ENCODE peak calls at places on chromosomes 5 and 9, in five cellular contexts. C is CD4-positive, alpha-beta T cell; D is mammary epithelial cell; K is thyroid gland; I is pancreas. S is an unnamed sample.

GRCh38 chr5:67547682-67548081 is 351.1 kb upstream of the CD180 start:
- DNase-seq in C (no peak), D (no peak), K (no peak), I (no peak), S (no peak)

GRCh38 chr5:10124287-10124686 is 125.4 kb downstream of the ATPSCKMT start:
- DNase-seq in C (no peak), D (no peak), K (no peak), I (no peak), S (no peak)

GRCh38 chr9:136847827-136848392 is 1.3 kb upstream of the PHPT1 start:
- DNase-seq in C (peak; percentile 45), D (peak; percentile 77), K (peak; percentile 89), I (peak; percentile 91), S (peak; percentile 83)

GRCh38 chr9:22117511-22118388 is 108.6 kb upstream of the CDKN2B start:
- DNase-seq in C (no peak), D (peak; percentile 73), K (no peak), I (no peak), S (no peak)

GRCh38 chr9:34456746-34457145 is 1.6 kb downstream of the FAM219A start:
- DNase-seq in C (no peak), D (no peak), K (no peak), I (no peak), S (no peak)

GRCh38 chr5:176427971-176428370 is 11.6 kb upstream of the CLTB start:
- DNase-seq in C (no peak), D (no peak), K (no peak), I (no peak), S (no peak)

GRCh38 chr5:107542428-107542827 is 128.3 kb downstream of the EFNA5 start:
- DNase-seq in C (no peak), D (peak; percentile 90), K (peak; percentile 35), I (peak; percentile 92), S (peak; percentile 96)

GRCh38 chr5:10301842-10302610 is 5.7 kb downstream of the CMBL start:
- DNase-seq in C (no peak), D (peak; percentile 52), K (peak; percentile 97), I (peak; percentile 96), S (peak; percentile 81)

GRCh38 chr9:4280605-4281004 is 19.3 kb downstream of the GLIS3 start:
- DNase-seq in C (no peak), D (no peak), K (no peak), I (no peak), S (no peak)

GRCh38 chr5:172559004-172559932 is 81.8 kb upstream of the NEURL1B start:
- DNase-seq in C (no peak), D (peak; percentile 98), K (peak; percentile 20), I (no peak), S (peak; percentile 92)

GRCh38 chr9:100219347-100219746 is 120.3 kb downstream of the INVS start:
- DNase-seq in C (no peak), D (no peak), K (no peak), I (no peak), S (no peak)

GRCh38 chr5:57844410-57844809 is 361.8 kb upstream of the ACTBL2 start:
- DNase-seq in C (no peak), D (no peak), K (no peak), I (no peak), S (no peak)

GRCh38 chr9:133488686-133489252 is 9.9 kb upstream of the SLC2A6 start:
- DNase-seq in C (no peak), D (no peak), K (no peak), I (no peak), S (no peak)

GRCh38 chr5:80761176-80761575 is 106.4 kb upstream of the DHFR start:
- DNase-seq in C (no peak), D (no peak), K (no peak), I (no peak), S (no peak)

GRCh38 chr5:3186711-3187450 is 408.8 kb upstream of the IRX1 start:
- DNase-seq in C (no peak), D (no peak), K (no peak), I (no peak), S (no peak)

GRCh38 chr9:99183616-99184015 is 38.1 kb downstream of the ALG2 start:
- DNase-seq in C (no peak), D (no peak), K (no peak), I (no peak), S (no peak)

GRCh38 chr9:82247318-82247717 is 258.7 kb downstream of the SPATA31D1 start:
- DNase-seq in C (no peak), D (no peak), K (peak; percentile 5), I (no peak), S (no peak)

GRCh38 chr5:137833463-137833862 is 34.2 kb upstream of the MYOT start:
- DNase-seq in C (no peak), D (peak; percentile 88), K (no peak), I (no peak), S (peak; percentile 95)

GRCh38 chr9:126697350-126697749 is 83.6 kb downstream of the LMX1B start:
- DNase-seq in C (no peak), D (no peak), K (no peak), I (no peak), S (no peak)

GRCh38 chr9:72888032-72888431 is 64.8 kb downstream of the ALDH1A1 start:
- DNase-seq in C (no peak), D (peak; percentile 80), K (no peak), I (no peak), S (no peak)

GRCh38 chr9:77807295-77807694 is 159.2 kb upstream of the GNA14 start:
- DNase-seq in C (no peak), D (peak; percentile 93), K (no peak), I (no peak), S (peak; percentile 82)

DNA sequence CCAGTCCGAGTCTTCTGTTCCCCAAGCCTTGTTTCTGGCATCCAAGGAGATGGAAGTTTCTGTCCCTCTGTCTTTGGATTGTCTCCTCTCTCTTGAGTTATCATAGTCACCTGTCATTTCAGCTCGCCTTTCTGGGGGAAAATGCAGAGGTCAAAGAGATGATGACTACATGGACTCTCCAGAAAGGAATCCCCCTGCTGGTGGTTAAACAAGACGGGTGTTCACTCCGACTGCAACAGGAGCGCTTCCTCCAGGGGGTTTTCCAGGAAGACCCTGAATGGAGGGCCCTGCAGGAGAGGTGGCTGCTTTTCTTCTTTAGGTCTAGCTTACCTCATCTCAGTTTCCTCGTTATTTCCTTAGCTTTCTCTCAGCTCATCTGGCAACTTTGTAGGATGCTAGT is 25.1 kb downstream of the ERAP2 start:
- DNase-seq in C (no peak), D (no peak), K (no peak), I (no peak), S (no peak)
- TF ChIP-seq CTCF in C (no peak), D (no peak), K (no peak), I (no peak), S (no peak)

DNA sequence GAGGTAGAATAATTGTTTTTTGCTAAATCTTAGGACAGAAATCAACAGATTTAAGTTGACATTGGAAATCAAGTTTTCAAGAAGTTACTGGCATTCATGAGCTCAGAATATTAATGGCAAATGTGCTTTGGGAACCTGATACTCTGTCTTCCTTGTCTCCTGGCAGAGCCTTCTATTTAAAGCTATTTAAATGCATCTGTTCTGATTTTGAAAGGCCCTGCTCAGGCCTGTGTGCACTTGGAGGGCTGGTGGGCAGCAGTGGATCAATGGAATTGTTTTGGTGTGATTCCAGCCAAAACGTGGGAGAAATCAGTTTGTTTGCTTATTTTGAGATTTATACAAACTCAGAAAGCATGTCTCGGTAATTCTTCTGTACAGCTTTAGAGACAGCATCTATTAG is 38.5 kb downstream of the FBXL7 start:
- DNase-seq in C (no peak), D (no peak), K (no peak), I (no peak), S (no peak)
- H3K27ac ChIP-seq in C (no peak overlapping the region), D (no peak overlapping the region), K (no peak overlapping the region), I (no peak overlapping the region), S (no peak overlapping the region)

DNA sequence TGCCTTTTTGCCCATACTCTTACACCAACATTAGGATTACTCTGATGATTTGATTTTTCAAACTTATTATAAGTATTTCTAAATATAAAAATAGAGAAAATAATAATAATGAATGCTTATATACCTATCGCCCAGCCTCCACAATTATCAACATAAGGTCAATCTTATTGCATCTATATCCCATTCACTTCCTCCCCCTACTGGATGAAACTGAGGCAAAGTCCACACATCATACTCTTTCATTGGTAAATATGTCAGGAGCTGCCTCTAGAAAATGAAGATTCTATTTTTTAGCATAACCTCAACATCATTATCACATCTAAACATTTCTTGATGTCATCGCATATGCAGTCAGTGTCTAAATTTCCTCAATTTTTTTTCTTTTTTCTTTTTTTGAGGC is 44.3 kb downstream of the SH3RF2 start:
- DNase-seq in C (no peak), D (no peak), K (no peak), I (no peak), S (peak; percentile 31)
- TF ChIP-seq CTCF in C (no peak), D (peak; percentile 17), K (no peak), I (no peak), S (no peak)

GRCh38 chr5:7010578-7010977 is 297.3 kb downstream of the TENT4A start:
- DNase-seq in C (no peak), D (no peak), K (no peak), I (no peak), S (no peak)
- H3K27ac ChIP-seq in C (no peak overlapping the region), D (no peak overlapping the region), K (no peak overlapping the region), I (no peak overlapping the region), S (no peak overlapping the region)

DNA sequence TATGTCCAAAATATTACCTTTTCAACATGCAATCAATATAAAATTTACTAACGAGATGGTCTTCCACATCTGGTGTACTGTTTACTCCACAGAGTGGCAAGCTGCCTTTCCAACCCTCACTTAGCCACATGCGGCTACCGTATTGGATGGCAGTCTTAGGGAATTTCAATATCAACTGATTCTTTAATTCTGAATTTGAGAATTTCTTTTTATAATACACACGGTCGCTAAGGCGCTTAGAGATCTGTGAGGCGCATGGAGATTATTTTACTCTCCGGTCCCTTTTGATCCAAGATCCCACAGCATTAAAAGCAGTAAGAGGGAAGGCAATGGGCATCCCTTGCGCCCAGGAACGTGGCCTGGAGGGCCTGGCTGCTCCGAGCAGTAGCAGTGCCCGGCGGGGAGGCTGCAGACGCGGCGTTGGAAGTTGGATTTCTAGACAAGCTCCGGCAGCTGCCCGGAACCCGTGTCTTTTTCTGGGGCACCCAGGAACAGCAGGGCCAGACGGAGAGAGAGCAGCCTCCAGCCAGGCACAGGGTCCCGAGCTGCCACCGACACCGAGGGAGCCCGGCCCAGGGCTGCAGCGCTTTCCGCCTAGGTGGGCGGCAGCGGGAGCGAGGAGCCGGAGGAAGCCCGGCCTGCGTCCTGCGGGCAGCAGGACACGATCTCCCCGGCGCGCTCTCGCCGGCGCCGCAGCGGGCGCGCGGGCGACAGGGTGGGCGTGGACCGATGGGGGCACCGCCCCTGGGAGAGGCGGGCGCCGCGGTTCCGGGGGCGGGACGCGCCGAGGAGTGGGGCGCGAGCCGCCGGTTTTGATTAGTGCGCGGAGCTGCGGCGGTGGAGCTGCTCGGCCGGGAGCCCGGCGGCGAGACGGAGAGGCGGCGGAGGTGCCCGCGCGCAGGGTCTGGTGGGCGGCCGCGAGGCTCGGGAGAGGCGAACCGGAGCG is at the start of gene UGCG:
- DNase-seq in C (peak; percentile 83), D (peak; percentile 92), K (peak; percentile 81), I (peak; percentile 90), S (peak; percentile 98)
- TF ChIP-seq CTCF in C (no peak), D (no peak), K (no peak), I (no peak), S (no peak)

DNA sequence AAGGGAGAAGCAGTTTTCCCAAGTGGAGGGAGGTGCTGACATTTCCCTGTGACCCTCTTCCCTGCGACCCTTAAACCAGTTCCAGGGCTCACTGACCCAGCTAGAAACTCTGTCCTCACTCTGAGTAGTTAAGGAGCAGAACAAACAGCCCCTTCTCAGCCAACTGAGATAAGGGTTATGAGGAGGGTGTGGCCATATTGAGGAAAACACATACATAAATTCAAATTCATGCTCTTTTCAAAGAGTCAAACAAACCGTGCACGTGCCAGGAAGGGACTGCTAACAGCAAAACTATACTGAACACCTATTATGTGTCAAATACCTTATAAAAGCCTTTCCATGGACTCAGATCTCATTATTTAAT is 4.9 kb upstream of the AKNA start:
- DNase-seq in C (no peak), D (no peak), K (no peak), I (no peak), S (no peak)
- H3K27ac ChIP-seq in C (no peak overlapping the region), D (no peak overlapping the region), K (peak overlapping the region; percentile 34), I (peak overlapping the region; percentile 20), S (no peak overlapping the region)

GRCh38 chr5:135989686-135990085 is 34.9 kb upstream of the LECT2 start:
- DNase-seq in C (no peak), D (no peak), K (no peak), I (no peak), S (no peak)
- TF ChIP-seq CTCF in C (no peak), D (no peak), K (no peak), I (no peak), S (no peak)